ENCODE peak calls at places on chromosome 6, in seven cellular contexts. One of them, this sample, is unnamed. For H3K36me3, the result is how much of the 10 kb centered on the place peaks cover.

GRCh38 chr6:1558388-1558787 is 51.3 kb upstream of the FOXC1 start:
- DNase-seq in ovary: no peak
- DNase-seq in NT2/D1: no peak
- DNase-seq in heart right ventricle: no peak
- DNase-seq in ascending aorta: no peak
- DNase-seq in endodermal cell: no peak
- DNase-seq in adipocyte: no peak
- DNase-seq in this sample: peak

GRCh38 chr6:6749791-6750434 is 161.4 kb downstream of the LY86 start:
- DNase-seq in heart right ventricle: peak
- DNase-seq in endodermal cell: peak
- DNase-seq in NT2/D1: peak
- DNase-seq in adipocyte: peak
- DNase-seq in ovary: peak
- DNase-seq in ascending aorta: peak
- DNase-seq in this sample: no peak

GRCh38 chr6:105121981-105122380 is 57.8 kb downstream of the POPDC3 start:
- DNase-seq in heart right ventricle: no peak
- DNase-seq in ascending aorta: no peak
- DNase-seq in adipocyte: peak
- DNase-seq in NT2/D1: no peak
- DNase-seq in ovary: no peak
- DNase-seq in endodermal cell: no peak
- DNase-seq in this sample: no peak

GRCh38 chr6:49551866-49552129 is 1.3 kb downstream of the C6orf141 start:
- DNase-seq in endodermal cell: no peak
- DNase-seq in NT2/D1: no peak
- DNase-seq in adipocyte: no peak
- DNase-seq in ovary: no peak
- DNase-seq in heart right ventricle: no peak
- DNase-seq in ascending aorta: no peak
- DNase-seq in this sample: no peak

GRCh38 chr6:77292564-77293546 is 170.4 kb downstream of the HTR1B start:
- DNase-seq in heart right ventricle: no peak
- DNase-seq in endodermal cell: no peak
- DNase-seq in ascending aorta: no peak
- DNase-seq in ovary: no peak
- DNase-seq in NT2/D1: peak
- DNase-seq in adipocyte: peak
- DNase-seq in this sample: no peak

GRCh38 chr6:53426544-53427270 is 78.0 kb upstream of the ELOVL5 start:
- DNase-seq in ascending aorta: no peak
- DNase-seq in endodermal cell: no peak
- DNase-seq in heart right ventricle: no peak
- DNase-seq in adipocyte: no peak
- DNase-seq in ovary: no peak
- DNase-seq in NT2/D1: no peak
- DNase-seq in this sample: no peak

GRCh38 chr6:20455175-20456075 is 53.7 kb downstream of the E2F3 start:
- DNase-seq in endodermal cell: no peak
- DNase-seq in ovary: no peak
- DNase-seq in ascending aorta: no peak
- DNase-seq in NT2/D1: no peak
- DNase-seq in heart right ventricle: no peak
- DNase-seq in adipocyte: peak
- DNase-seq in this sample: no peak

GRCh38 chr6:15977050-15977449 is 151.8 kb upstream of the MYLIP start:
- DNase-seq in ascending aorta: no peak
- DNase-seq in adipocyte: no peak
- DNase-seq in endodermal cell: no peak
- DNase-seq in NT2/D1: no peak
- DNase-seq in heart right ventricle: no peak
- DNase-seq in ovary: no peak
- DNase-seq in this sample: no peak

GRCh38 chr6:80733645-80734044 is 627.2 kb downstream of the BCKDHB start:
- DNase-seq in ascending aorta: no peak
- DNase-seq in endodermal cell: no peak
- DNase-seq in NT2/D1: no peak
- DNase-seq in ovary: no peak
- DNase-seq in adipocyte: peak
- DNase-seq in heart right ventricle: no peak
- DNase-seq in this sample: no peak

GRCh38 chr6:135274561-135275293 is 93.6 kb downstream of the MYB start:
- DNase-seq in heart right ventricle: no peak
- DNase-seq in endodermal cell: no peak
- DNase-seq in NT2/D1: no peak
- DNase-seq in ovary: no peak
- DNase-seq in ascending aorta: no peak
- DNase-seq in adipocyte: peak
- DNase-seq in this sample: no peak

GRCh38 chr6:43120938-43121913 is 45.1 kb downstream of the PTK7 start:
- DNase-seq in NT2/D1: peak
- DNase-seq in ascending aorta: peak
- DNase-seq in endodermal cell: peak
- DNase-seq in adipocyte: peak
- DNase-seq in ovary: peak
- DNase-seq in heart right ventricle: peak
- DNase-seq in this sample: no peak

GRCh38 chr6:147081210-147081609 is 123.0 kb upstream of the STXBP5 start:
- DNase-seq in adipocyte: no peak
- DNase-seq in ascending aorta: no peak
- DNase-seq in ovary: no peak
- DNase-seq in endodermal cell: no peak
- DNase-seq in heart right ventricle: no peak
- DNase-seq in NT2/D1: no peak
- DNase-seq in this sample: no peak

GRCh38 chr6:100184473-100184872 is 190.4 kb upstream of the MCHR2 start:
- DNase-seq in ascending aorta: no peak
- DNase-seq in adipocyte: no peak
- DNase-seq in ovary: no peak
- DNase-seq in heart right ventricle: no peak
- DNase-seq in endodermal cell: no peak
- DNase-seq in NT2/D1: no peak
- DNase-seq in this sample: no peak

GRCh38 chr6:122289721-122290501 is 109.5 kb upstream of the HSF2 start:
- DNase-seq in ovary: no peak
- DNase-seq in adipocyte: peak
- DNase-seq in NT2/D1: peak
- DNase-seq in endodermal cell: peak
- DNase-seq in heart right ventricle: no peak
- DNase-seq in ascending aorta: no peak
- DNase-seq in this sample: no peak

GRCh38 chr6:140660295-140660694 is 1285.8 kb upstream of the CITED2 start:
- DNase-seq in ascending aorta: no peak
- DNase-seq in NT2/D1: no peak
- DNase-seq in heart right ventricle: no peak
- DNase-seq in adipocyte: no peak
- DNase-seq in ovary: no peak
- DNase-seq in endodermal cell: no peak
- DNase-seq in this sample: no peak

GRCh38 chr6:87682310-87682709 is 19.7 kb downstream of the AKIRIN2 start:
- DNase-seq in NT2/D1: no peak
- DNase-seq in ascending aorta: no peak
- DNase-seq in adipocyte: no peak
- DNase-seq in endodermal cell: no peak
- DNase-seq in ovary: no peak
- DNase-seq in heart right ventricle: no peak
- DNase-seq in this sample: no peak

GRCh38 chr6:15577106-15577505 is 85.7 kb downstream of the DTNBP1 start:
- DNase-seq in ascending aorta: no peak
- DNase-seq in adipocyte: no peak
- DNase-seq in NT2/D1: no peak
- DNase-seq in heart right ventricle: no peak
- DNase-seq in endodermal cell: no peak
- DNase-seq in ovary: no peak
- DNase-seq in this sample: no peak

GRCh38 chr6:33628401-33628964 is 7.4 kb downstream of the ITPR3 start:
- DNase-seq in adipocyte: no peak
- DNase-seq in ascending aorta: no peak
- DNase-seq in ovary: no peak
- DNase-seq in NT2/D1: no peak
- DNase-seq in endodermal cell: no peak
- DNase-seq in heart right ventricle: no peak
- DNase-seq in this sample: no peak

GRCh38 chr6:111540971-111541719 is 58.1 kb upstream of the REV3L start:
- DNase-seq in NT2/D1: no peak
- DNase-seq in adipocyte: no peak
- DNase-seq in ovary: no peak
- DNase-seq in heart right ventricle: no peak
- DNase-seq in endodermal cell: no peak
- DNase-seq in ascending aorta: no peak
- DNase-seq in this sample: no peak

GRCh38 chr6:100175814-100176275 is 181.8 kb upstream of the MCHR2 start:
- DNase-seq in adipocyte: peak
- DNase-seq in NT2/D1: no peak
- DNase-seq in ascending aorta: no peak
- DNase-seq in heart right ventricle: no peak
- DNase-seq in ovary: no peak
- DNase-seq in endodermal cell: no peak
- DNase-seq in this sample: no peak

GRCh38 chr6:127471379-127472255 is 12.4 kb upstream of the KIAA0408 start:
- DNase-seq in NT2/D1: no peak
- DNase-seq in ovary: no peak
- DNase-seq in endodermal cell: no peak
- DNase-seq in heart right ventricle: no peak
- DNase-seq in adipocyte: peak
- DNase-seq in ascending aorta: no peak
- DNase-seq in this sample: no peak

GRCh38 chr6:166259296-166259977 is 48.8 kb downstream of the PRR18 start:
- DNase-seq in ascending aorta: no peak
- DNase-seq in endodermal cell: no peak
- DNase-seq in ovary: no peak
- DNase-seq in heart right ventricle: no peak
- DNase-seq in adipocyte: no peak
- DNase-seq in NT2/D1: no peak
- DNase-seq in this sample: peak

GRCh38 chr6:110255356-110255755 is 75.1 kb downstream of the CDC40 start:
- DNase-seq in ovary: peak
- DNase-seq in ascending aorta: no peak
- DNase-seq in heart right ventricle: peak
- DNase-seq in adipocyte: peak
- DNase-seq in NT2/D1: no peak
- DNase-seq in endodermal cell: peak
- DNase-seq in this sample: no peak

GRCh38 chr6:36298037-36298436 is 28.2 kb downstream of the PNPLA1 start:
- DNase-seq in ovary: no peak
- DNase-seq in NT2/D1: no peak
- DNase-seq in ascending aorta: no peak
- DNase-seq in adipocyte: no peak
- DNase-seq in endodermal cell: no peak
- DNase-seq in heart right ventricle: no peak
- DNase-seq in this sample: no peak
- H3K36me3 ChIP-seq in ovary: under half
- H3K36me3 ChIP-seq in NT2/D1: under half
- H3K36me3 ChIP-seq in ascending aorta: under half
- H3K36me3 ChIP-seq in adipocyte: under half
- H3K36me3 ChIP-seq in endodermal cell: under half
- H3K36me3 ChIP-seq in heart right ventricle: under half
- H3K36me3 ChIP-seq in this sample: under half

GRCh38 chr6:125509477-125509876 is 207.7 kb upstream of the HDDC2 start:
- DNase-seq in adipocyte: no peak
- DNase-seq in ascending aorta: no peak
- DNase-seq in NT2/D1: no peak
- DNase-seq in ovary: no peak
- DNase-seq in heart right ventricle: no peak
- DNase-seq in endodermal cell: no peak
- DNase-seq in this sample: no peak

GRCh38 chr6:125511809-125512341 is 210.1 kb upstream of the HDDC2 start:
- DNase-seq in adipocyte: peak
- DNase-seq in ascending aorta: no peak
- DNase-seq in heart right ventricle: no peak
- DNase-seq in endodermal cell: no peak
- DNase-seq in NT2/D1: no peak
- DNase-seq in ovary: no peak
- DNase-seq in this sample: no peak

GRCh38 chr6:125508793-125509192 is 207.0 kb upstream of the HDDC2 start:
- DNase-seq in adipocyte: no peak
- DNase-seq in ascending aorta: no peak
- DNase-seq in ovary: no peak
- DNase-seq in endodermal cell: no peak
- DNase-seq in heart right ventricle: no peak
- DNase-seq in NT2/D1: no peak
- DNase-seq in this sample: no peak

GRCh38 chr6:125512621-125513020 is 210.9 kb upstream of the HDDC2 start:
- DNase-seq in ovary: no peak
- DNase-seq in endodermal cell: no peak
- DNase-seq in adipocyte: no peak
- DNase-seq in NT2/D1: no peak
- DNase-seq in heart right ventricle: no peak
- DNase-seq in ascending aorta: no peak
- DNase-seq in this sample: no peak

GRCh38 chr6:125510405-125510804 is 208.6 kb upstream of the HDDC2 start:
- DNase-seq in heart right ventricle: no peak
- DNase-seq in NT2/D1: no peak
- DNase-seq in adipocyte: no peak
- DNase-seq in ovary: no peak
- DNase-seq in ascending aorta: no peak
- DNase-seq in endodermal cell: no peak
- DNase-seq in this sample: no peak
- H3K36me3 ChIP-seq in heart right ventricle: under half
- H3K36me3 ChIP-seq in NT2/D1: under half
- H3K36me3 ChIP-seq in adipocyte: under half
- H3K36me3 ChIP-seq in ovary: under half
- H3K36me3 ChIP-seq in ascending aorta: under half
- H3K36me3 ChIP-seq in endodermal cell: under half
- H3K36me3 ChIP-seq in this sample: under half

DNA sequence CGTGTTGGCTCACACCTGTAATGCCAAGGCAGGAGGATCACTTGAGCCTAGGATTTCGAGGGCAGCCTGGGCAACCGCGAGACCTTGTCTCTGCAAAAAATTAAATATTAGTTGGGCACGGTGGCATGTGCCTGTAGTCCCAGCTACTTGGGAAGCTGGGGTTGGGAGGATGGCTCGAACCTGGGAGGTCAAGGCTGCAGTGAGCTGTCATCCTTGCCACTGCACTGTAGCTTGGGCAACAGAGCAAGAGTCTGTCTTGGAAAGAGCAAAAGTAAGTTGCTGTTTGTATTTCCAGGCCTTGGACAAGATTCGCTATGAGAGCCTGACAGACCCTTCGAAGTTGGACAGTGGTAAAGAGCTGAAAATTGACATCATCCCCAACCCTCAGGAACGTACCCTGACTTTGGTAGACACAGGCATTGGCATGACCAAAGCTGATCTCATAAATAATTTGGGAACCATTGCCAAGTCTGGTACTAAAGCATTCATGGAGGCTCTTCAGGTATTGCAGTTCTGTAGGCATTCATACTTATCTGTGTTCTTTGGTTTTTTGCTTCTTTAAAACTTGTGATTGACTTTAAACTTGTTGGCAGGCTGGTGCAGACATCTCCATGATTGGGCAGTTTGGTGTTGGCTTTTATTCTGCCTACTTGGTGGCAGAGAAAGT is 2.3 kb downstream of the HSP90AB1 start:
- DNase-seq in endodermal cell: no peak
- DNase-seq in adipocyte: no peak
- DNase-seq in ascending aorta: no peak
- DNase-seq in ovary: peak
- DNase-seq in NT2/D1: no peak
- DNase-seq in heart right ventricle: no peak
- DNase-seq in this sample: no peak
- H3K36me3 ChIP-seq in endodermal cell: half or more
- H3K36me3 ChIP-seq in adipocyte: half or more
- H3K36me3 ChIP-seq in ascending aorta: half or more
- H3K36me3 ChIP-seq in ovary: under half
- H3K36me3 ChIP-seq in NT2/D1: half or more
- H3K36me3 ChIP-seq in heart right ventricle: under half
- H3K36me3 ChIP-seq in this sample: half or more

GRCh38 chr6:107690546-107690863 is 133.6 kb downstream of the SCML4 start:
- DNase-seq in adipocyte: no peak
- DNase-seq in NT2/D1: no peak
- DNase-seq in ovary: no peak
- DNase-seq in heart right ventricle: no peak
- DNase-seq in ascending aorta: no peak
- DNase-seq in endodermal cell: peak
- DNase-seq in this sample: no peak
- H3K36me3 ChIP-seq in adipocyte: under half
- H3K36me3 ChIP-seq in NT2/D1: under half
- H3K36me3 ChIP-seq in ovary: under half
- H3K36me3 ChIP-seq in heart right ventricle: under half
- H3K36me3 ChIP-seq in ascending aorta: under half
- H3K36me3 ChIP-seq in endodermal cell: under half
- H3K36me3 ChIP-seq in this sample: under half